ENCODE peak calls at places on chromosome 1, in eight cellular contexts. E is memory B cell, M is HEK293T, F is neural progenitor cell, Y is activated T-cell treated with anti-CD3 and anti-CD28 coated beads for 1 hour, S is NCI-H748 treated with DMSO at 0.1 percent for 48 hours, G is adipocyte, J is activated T-helper 1 cell treated with Interleukin-2 at 50 U/mL for 16 hours. T is an unnamed sample.

GRCh38 chr1:15260418-15261154 is 13.6 kb downstream of the FHAD1 start:
- DNase-seq in E (no peak), M (no peak), F (no peak), Y (no peak), S (no peak), G (no peak), J (no peak), T (no peak)

GRCh38 chr1:8216005-8216404 is 101.9 kb upstream of the SLC45A1 start:
- DNase-seq in E (no peak), M (no peak), F (no peak), Y (no peak), S (no peak), G (no peak), J (no peak), T (no peak)

GRCh38 chr1:31795801-31796621 is 19.8 kb downstream of the SPOCD1 start:
- DNase-seq in E (no peak), M (no peak), F (no peak), Y (no peak), S (no peak), G (peak; percentile 69), J (no peak), T (no peak)

GRCh38 chr1:171858701-171859100 is 17.4 kb downstream of the DNM3 start:
- DNase-seq in E (no peak), M (no peak), F (no peak), Y (no peak), S (no peak), G (no peak), J (no peak), T (no peak)

GRCh38 chr1:218488986-218489385 is 143.8 kb downstream of the TGFB2 start:
- DNase-seq in E (no peak), M (no peak), F (peak; percentile 4), Y (no peak), S (no peak), G (no peak), J (no peak), T (no peak)

GRCh38 chr1:45014403-45015028 is 2.5 kb downstream of the UROD start:
- DNase-seq in E (peak; percentile 80), M (peak; percentile 71), F (peak; percentile 88), Y (peak; percentile 73), S (peak; percentile 58), G (peak; percentile 93), J (peak; percentile 53), T (peak; percentile 91)

GRCh38 chr1:235601087-235601486 is 48.5 kb downstream of the GNG4 start:
- DNase-seq in E (no peak), M (peak; percentile 46), F (peak; percentile 60), Y (no peak), S (no peak), G (peak; percentile 15), J (no peak), T (no peak)

GRCh38 chr1:66439028-66439427 is 94.9 kb upstream of the SGIP1 start:
- DNase-seq in E (no peak), M (no peak), F (no peak), Y (no peak), S (no peak), G (peak; percentile 65), J (no peak), T (peak; percentile 60)

GRCh38 chr1:58815069-58815679 is 31.3 kb upstream of the JUN start:
- DNase-seq in E (peak; percentile 34), M (peak; percentile 80), F (peak; percentile 52), Y (no peak), S (no peak), G (peak; percentile 93), J (peak; percentile 41), T (peak; percentile 88)

GRCh38 chr1:192904438-192904895 is 95.6 kb downstream of the RGS2 start:
- DNase-seq in E (no peak), M (no peak), F (no peak), Y (no peak), S (no peak), G (peak; percentile 80), J (no peak), T (peak; percentile 8)